ENCODE peak calls at places on chromosome 12, in seven cellular contexts. E, M, Z, Q, R, U and P are unnamed samples.

GRCh38 chr12:26658991-26659390 is 174.0 kb downstream of the ITPR2 start:
- DNase-seq in E (no peak), U (no peak), Q (no peak), R (no peak), Z (no peak), M (no peak), P (no peak)

GRCh38 chr12:94416613-94417012 is 43.1 kb downstream of the CEP83 start:
- DNase-seq in R (no peak), U (no peak), M (no peak), E (no peak), Z (no peak), Q (no peak), P (no peak)

GRCh38 chr12:119412811-119413794 is 78.6 kb downstream of the CCDC60 start:
- DNase-seq in E (peak; percentile 77), Z (peak; percentile 50), U (peak; percentile 67), R (peak; percentile 68), M (peak; percentile 61), Q (peak; percentile 67), P (peak; percentile 68)

GRCh38 chr12:20415013-20415412 is 46.7 kb downstream of the PDE3A start:
- DNase-seq in U (peak; percentile 59), M (no peak), E (no peak), Z (no peak), R (no peak), Q (no peak), P (no peak)

GRCh38 chr12:98185606-98186005 is 329.8 kb upstream of the TMPO start:
- DNase-seq in Q (no peak), Z (no peak), M (no peak), E (no peak), U (no peak), R (no peak), P (no peak)

GRCh38 chr12:15682826-15683225 is 106.4 kb downstream of the EPS8 start:
- DNase-seq in U (no peak), Z (no peak), Q (no peak), E (peak; percentile 20), M (no peak), R (no peak), P (no peak)

GRCh38 chr12:69007166-69007857 is 74.3 kb upstream of the CPM start:
- DNase-seq in M (no peak), E (peak; percentile 19), U (peak; percentile 26), R (peak; percentile 29), Q (peak; percentile 29), Z (no peak), P (peak; percentile 9)

GRCh38 chr12:120640840-120641833 is 711 bp downstream of the CABP1 start:
- DNase-seq in Z (no peak), R (peak; percentile 66), Q (peak; percentile 66), E (peak; percentile 56), U (peak; percentile 66), M (no peak), P (peak; percentile 71)

GRCh38 chr12:57229041-57229633 is 374 bp upstream of the SHMT2 start:
- DNase-seq in Z (no peak), M (no peak), Q (no peak), R (no peak), U (no peak), E (no peak), P (no peak)

GRCh38 chr12:121893901-121894540 is 5.4 kb downstream of the PSMD9 start:
- DNase-seq in E (peak; percentile 63), Z (no peak), M (no peak), R (peak; percentile 40), Q (no peak), U (no peak), P (peak; percentile 63)

GRCh38 chr12:15474766-15475165 is 152.5 kb downstream of the PTPRO start:
- DNase-seq in Z (no peak), U (no peak), M (no peak), E (no peak), R (no peak), Q (no peak), P (no peak)

GRCh38 chr12:42780671-42781070 is 191.1 kb upstream of the PRICKLE1 start:
- DNase-seq in Q (no peak), R (no peak), E (no peak), M (no peak), U (no peak), Z (no peak), P (no peak)

GRCh38 chr12:42039146-42039545 is 105.5 kb downstream of the GXYLT1 start:
- DNase-seq in Q (no peak), E (peak; percentile 26), Z (no peak), R (no peak), M (no peak), U (no peak), P (no peak)

GRCh38 chr12:93089805-93090569 is 160.9 kb upstream of the EEA1 start:
- DNase-seq in E (peak; percentile 83), Z (no peak), R (no peak), M (no peak), Q (peak; percentile 28), U (no peak), P (no peak)

GRCh38 chr12:123134755-123135282 is 16.1 kb downstream of the PITPNM2 start:
- DNase-seq in U (no peak), E (no peak), Q (no peak), R (no peak), M (no peak), Z (no peak), P (no peak)

GRCh38 chr12:52389313-52390207 is 4.1 kb upstream of the KRT84 start:
- DNase-seq in M (no peak), U (no peak), Q (no peak), R (no peak), E (no peak), Z (no peak), P (no peak)

GRCh38 chr12:126518596-126519200 is 1453.5 kb downstream of the AACS start:
- DNase-seq in U (no peak), Q (no peak), Z (no peak), E (no peak), R (no peak), M (no peak), P (no peak)

GRCh38 chr12:88591343-88591742 is 11.1 kb upstream of the KITLG start:
- DNase-seq in M (no peak), U (no peak), Z (no peak), E (no peak), Q (no peak), R (no peak), P (no peak)

GRCh38 chr12:93632383-93632782 is 44.8 kb upstream of the CRADD start:
- DNase-seq in R (no peak), M (no peak), Q (no peak), Z (no peak), U (no peak), E (no peak), P (no peak)

DNA sequence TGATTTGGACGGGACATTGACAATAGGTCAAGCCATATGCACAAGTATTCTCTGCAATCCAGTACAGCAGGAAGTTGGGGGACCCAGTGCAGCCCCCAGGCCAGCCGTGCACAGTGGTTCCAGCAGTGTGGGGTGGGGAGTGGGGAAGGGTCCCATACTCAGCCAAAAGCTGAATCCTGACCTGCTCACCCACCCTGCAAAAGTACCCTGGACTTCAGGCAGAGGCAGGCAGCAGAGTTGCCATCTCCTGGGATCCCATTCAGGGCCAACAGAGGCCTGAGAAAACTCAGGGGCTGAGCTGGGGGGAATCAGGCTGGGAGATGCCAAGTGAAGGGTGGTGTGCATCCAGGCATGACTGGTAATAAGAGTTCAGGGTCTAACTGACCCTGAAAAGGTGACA is 83.9 kb downstream of the ALG10 start:
- DNase-seq in U (no peak), Q (no peak), Z (no peak), R (no peak), E (no peak), M (no peak), P (no peak)
- H3K9me3 ChIP-seq in U (no peaks in the 10 kb centered on the region), Q (no peaks in the 10 kb centered on the region), Z (no peaks in the 10 kb centered on the region), R (no peaks in the 10 kb centered on the region), E (no peaks in the 10 kb centered on the region), M (no peaks in the 10 kb centered on the region), P (no peaks in the 10 kb centered on the region)

GRCh38 chr12:132726386-132726785 is 15.7 kb downstream of the PGAM5 start:
- DNase-seq in M (no peak), Q (no peak), U (no peak), R (no peak), Z (no peak), E (no peak), P (no peak)

GRCh38 chr12:132724506-132725220 is 14.0 kb downstream of the PGAM5 start:
- DNase-seq in M (no peak), Q (no peak), U (no peak), R (no peak), E (no peak), Z (no peak), P (no peak)

GRCh38 chr12:132723764-132724140 is 13.1 kb downstream of the PGAM5 start:
- DNase-seq in R (no peak), Q (no peak), U (no peak), M (no peak), E (no peak), Z (no peak), P (no peak)

GRCh38 chr12:132720606-132721005 is 10.0 kb downstream of the PGAM5 start:
- DNase-seq in Z (no peak), Q (no peak), M (no peak), U (no peak), E (no peak), R (no peak), P (no peak)

GRCh38 chr12:132723015-132723763 is 12.5 kb downstream of the PGAM5 start:
- DNase-seq in R (no peak), U (peak; percentile 80), E (no peak), Z (no peak), M (no peak), Q (no peak), P (no peak)
- TF ChIP-seq POLR2A in R (no peak), U (no peak), E (no peak), Z (no peak), M (no peak), Q (no peak), P (no peak)

DNA sequence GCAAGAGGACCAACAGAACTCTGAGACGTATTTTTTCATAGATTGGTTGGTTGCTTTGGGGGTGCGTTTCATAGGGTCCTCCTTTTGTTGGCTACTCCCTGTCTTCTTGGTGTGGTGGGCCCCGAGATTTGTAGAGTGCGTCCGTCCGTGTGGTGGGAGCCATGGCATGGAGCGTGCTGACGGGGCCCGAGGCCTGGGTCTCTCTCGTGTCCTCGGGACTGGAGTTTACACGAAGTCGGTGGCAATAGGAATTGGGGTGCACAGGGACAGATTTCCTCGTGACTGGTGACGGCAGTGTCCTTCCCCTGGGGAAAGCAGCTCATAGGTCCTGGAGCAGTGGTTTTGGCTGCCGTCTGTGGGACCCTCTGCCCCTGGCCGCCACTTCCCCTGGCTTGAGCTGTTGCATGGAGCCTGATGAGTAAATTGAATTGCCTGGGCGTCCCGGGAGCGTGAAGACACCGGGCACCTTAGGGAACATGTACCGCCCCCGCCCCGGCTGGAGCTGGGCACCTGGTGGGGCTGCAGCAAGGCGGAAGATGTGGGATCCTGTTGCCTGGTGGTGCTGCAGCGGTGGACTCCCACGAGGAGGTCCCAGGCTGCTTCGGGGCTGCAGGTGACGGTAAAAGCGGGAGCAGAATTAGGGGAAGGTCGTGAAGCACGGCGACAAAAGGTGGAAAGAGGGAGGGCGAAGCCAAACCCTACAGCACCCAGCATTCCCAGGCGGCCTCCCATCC is 153.7 kb upstream of the ALG10B start:
- DNase-seq in U (no peak), R (no peak), E (no peak), Z (peak; percentile 12), M (no peak), Q (no peak), P (no peak)
- H3K9me3 ChIP-seq in U (no peaks in the 10 kb centered on the region), R (no peaks in the 10 kb centered on the region), E (no peaks in the 10 kb centered on the region), Z (no peaks in the 10 kb centered on the region), M (no peaks in the 10 kb centered on the region), Q (no peaks in the 10 kb centered on the region), P (no peaks in the 10 kb centered on the region)

DNA sequence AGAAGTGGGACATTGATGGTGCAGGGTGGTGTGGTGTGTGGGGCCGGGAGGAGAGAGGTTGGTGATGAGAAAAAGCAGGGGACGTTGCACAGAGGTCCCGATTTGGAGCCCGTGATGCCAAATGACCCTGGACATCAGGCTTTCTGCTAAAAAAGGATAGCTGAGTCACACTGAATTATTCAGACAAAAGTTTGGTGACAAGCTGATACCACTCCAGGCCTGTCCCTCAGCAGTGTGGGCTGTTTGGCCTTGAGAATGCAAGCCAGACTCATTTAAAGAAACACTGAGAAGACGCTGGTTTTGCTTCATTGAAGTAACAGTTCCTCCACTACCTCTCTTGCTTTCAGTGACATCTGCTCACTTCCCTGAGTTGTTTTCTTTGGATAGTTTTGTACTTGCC is 262.1 kb upstream of the PWP1 start:
- DNase-seq in Z (no peak), U (no peak), Q (no peak), R (no peak), M (no peak), E (no peak), P (no peak)
- TF ChIP-seq POLR2A in Z (no peak), U (no peak), Q (no peak), R (no peak), M (no peak), E (no peak), P (no peak)